ENCODE peak calls at places on chromosomes 11 and 22, in ten cellular contexts. Z is fibroblast of lung, W is PC-3, J is kidney, Y is dorsolateral prefrontal cortex, D is IMR-90, A is neuronal stem cell, G is heart left ventricle, C is body of pancreas, U is cardiac muscle cell. T is an unnamed sample.

GRCh38 chr11:861105-861479 is 18.4 kb downstream of the TSPAN4 start:
- DNase-seq in Z (no peak), W (no peak), J (no peak), Y (no peak), D (no peak), A (no peak), G (no peak), C (no peak), U (no peak), T (no peak)

GRCh38 chr22:19879996-19880785 is 25.5 kb upstream of the GNB1L start:
- DNase-seq in Z (no peak), W (no peak), J (peak), Y (no peak), D (no peak), A (no peak), G (no peak), C (peak), U (no peak), T (peak)

GRCh38 chr11:114321621-114322257 is 25.5 kb downstream of the NNMT start:
- DNase-seq in Z (peak), W (peak), J (peak), Y (no peak), D (peak), A (no peak), G (no peak), C (peak), U (peak), T (peak)

GRCh38 chr11:47967577-47968230 is 12.7 kb upstream of the PTPRJ start:
- DNase-seq in Z (peak), W (no peak), J (no peak), Y (no peak), D (peak), A (no peak), G (no peak), C (no peak), U (no peak), T (no peak)

GRCh38 chr11:12200359-12201015 is 90.1 kb downstream of the MICAL2 start:
- DNase-seq in Z (peak), W (no peak), J (no peak), Y (no peak), D (peak), A (no peak), G (peak), C (peak), U (peak), T (peak)

GRCh38 chr22:37433786-37434185 is 6.5 kb upstream of the ELFN2 start:
- DNase-seq in Z (peak), W (no peak), J (no peak), Y (no peak), D (no peak), A (no peak), G (no peak), C (no peak), U (no peak), T (no peak)

GRCh38 chr11:60753309-60753708 is 3.4 kb upstream of the MS4A15 start:
- DNase-seq in Z (no peak), W (no peak), J (no peak), Y (no peak), D (no peak), A (no peak), G (no peak), C (no peak), U (no peak), T (no peak)

GRCh38 chr11:12377824-12378593 is 638 bp downstream of the PARVA start:
- DNase-seq in Z (peak), W (peak), J (peak), Y (peak), D (peak), A (peak), G (peak), C (peak), U (peak), T (peak)

GRCh38 chr11:65456418-65456817 is 33.8 kb downstream of the NEAT1 start:
- DNase-seq in Z (no peak), W (peak), J (no peak), Y (no peak), D (no peak), A (no peak), G (no peak), C (no peak), U (no peak), T (no peak)

GRCh38 chr22:48410536-48410935 is 1417.1 kb downstream of the BRD1 start:
- DNase-seq in Z (no peak), W (no peak), J (no peak), Y (no peak), D (no peak), A (no peak), G (no peak), C (no peak), U (no peak), T (no peak)

GRCh38 chr11:126226334-126227084 is 14.9 kb downstream of the FAM118B start:
- DNase-seq in Z (no peak), W (no peak), J (no peak), Y (no peak), D (no peak), A (no peak), G (no peak), C (no peak), U (no peak), T (no peak)

GRCh38 chr22:47727656-47728055 is 965.2 kb downstream of the TBC1D22A start:
- DNase-seq in Z (no peak), W (no peak), J (no peak), Y (no peak), D (no peak), A (no peak), G (no peak), C (no peak), U (no peak), T (no peak)

GRCh38 chr11:42840856-42841255 is 470.9 kb upstream of the API5 start:
- DNase-seq in Z (no peak), W (no peak), J (no peak), Y (no peak), D (no peak), A (no peak), G (no peak), C (no peak), U (no peak), T (no peak)

GRCh38 chr22:27380826-27381225 is 420.7 kb downstream of the MN1 start:
- DNase-seq in Z (no peak), W (no peak), J (no peak), Y (no peak), D (no peak), A (no peak), G (no peak), C (no peak), U (no peak), T (no peak)

GRCh38 chr11:111513240-111513605 is 1.0 kb upstream of the BTG4 start:
- DNase-seq in Z (no peak), W (no peak), J (no peak), Y (no peak), D (no peak), A (no peak), G (no peak), C (no peak), U (no peak), T (no peak)

GRCh38 chr11:110082899-110083298 is 10.3 kb upstream of the ZC3H12C start:
- DNase-seq in Z (no peak), W (no peak), J (no peak), Y (no peak), D (no peak), A (no peak), G (no peak), C (no peak), U (no peak), T (no peak)

GRCh38 chr11:110088535-110089344 is 4.5 kb upstream of the ZC3H12C start:
- DNase-seq in Z (no peak), W (no peak), J (no peak), Y (no peak), D (no peak), A (no peak), G (no peak), C (no peak), U (no peak), T (no peak)

GRCh38 chr11:110087820-110088534 is 5.2 kb upstream of the ZC3H12C start:
- DNase-seq in Z (peak), W (no peak), J (no peak), Y (no peak), D (peak), A (no peak), G (no peak), C (no peak), U (peak), T (no peak)

GRCh38 chr11:110086892-110087309 is 6.3 kb upstream of the ZC3H12C start:
- DNase-seq in Z (peak), W (peak), J (no peak), Y (no peak), D (peak), A (no peak), G (no peak), C (no peak), U (peak), T (no peak)

DNA sequence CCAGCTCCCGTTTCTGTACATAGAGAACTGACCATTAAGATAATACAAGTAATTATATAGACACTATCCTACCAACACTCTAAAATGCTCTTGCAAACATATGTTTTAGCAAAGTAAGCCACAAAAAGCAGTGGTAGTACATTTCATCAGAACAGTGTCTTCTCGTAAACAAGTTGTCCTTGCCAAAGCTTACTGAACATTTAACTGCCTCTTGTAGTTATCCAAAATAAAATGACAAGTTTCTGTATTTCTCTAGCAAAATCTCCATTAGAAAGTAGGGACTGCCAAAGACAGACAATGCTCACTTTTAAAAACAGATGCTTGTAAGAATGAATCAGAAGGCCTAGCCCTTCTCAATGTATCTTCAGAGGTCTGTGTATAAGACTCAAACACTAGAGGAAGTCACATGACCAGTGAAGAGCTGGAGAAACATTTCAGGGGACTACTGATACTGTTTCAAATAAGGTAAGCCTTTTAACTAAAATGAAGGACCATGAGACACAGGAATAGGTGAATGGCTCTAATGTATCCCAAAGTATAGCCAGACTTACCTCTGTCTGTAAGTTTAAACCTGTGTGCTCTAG is 7.8 kb upstream of the ZC3H12C start:
- DNase-seq in Z (no peak), W (no peak), J (no peak), Y (no peak), D (peak), A (no peak), G (no peak), C (no peak), U (no peak), T (no peak)
- H3K4me3 ChIP-seq in Z (no peak), W (no peak), J (no peak), Y (no peak), D (no peak), A (no peak), G (no peak), C (no peak), U (no peak), T (no peak)

DNA sequence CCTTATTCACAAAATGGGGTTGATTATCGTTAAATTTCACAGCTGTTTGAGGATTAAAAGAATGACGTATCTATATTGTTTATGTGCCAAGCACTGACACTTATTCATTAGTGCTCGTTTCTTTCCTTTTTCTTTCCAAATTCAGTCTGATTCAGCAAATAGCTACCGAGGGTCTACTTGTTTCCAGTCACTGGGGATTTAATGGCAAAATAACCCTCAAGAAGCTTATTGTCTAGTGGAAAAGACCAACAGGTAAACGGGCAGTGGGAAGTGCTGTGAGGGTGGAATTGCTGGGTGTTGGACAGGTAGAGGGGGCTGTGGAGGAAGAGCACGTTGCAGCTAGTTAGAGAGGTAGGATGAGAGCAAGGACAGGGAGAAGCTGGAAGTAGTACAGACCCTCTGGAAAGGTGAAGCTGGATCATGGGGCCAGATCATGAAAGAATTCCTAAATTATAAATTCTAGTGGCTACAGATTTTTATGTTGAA is 48.3 kb upstream of the BIRC3 start:
- DNase-seq in Z (no peak), W (peak), J (no peak), Y (no peak), D (no peak), A (no peak), G (no peak), C (no peak), U (no peak), T (no peak)
- H3K27ac ChIP-seq in Z (no peak), W (no peak), J (peak), Y (no peak), D (no peak), A (no peak), G (no peak), C (peak), U (no peak), T (peak)

GRCh38 chr22:32804036-32804435 is 2.5 kb downstream of the TIMP3 start:
- DNase-seq in Z (peak), W (no peak), J (no peak), Y (no peak), D (peak), A (no peak), G (peak), C (no peak), U (peak), T (no peak)
- H3K4me3 ChIP-seq in Z (peak), W (no peak), J (peak), Y (peak), D (peak), A (no peak), G (peak), C (no peak), U (peak), T (peak)

GRCh38 chr22:28766628-28767027 is 5.9 kb upstream of the CCDC117 start:
- DNase-seq in Z (no peak), W (no peak), J (no peak), Y (no peak), D (no peak), A (no peak), G (no peak), C (no peak), U (no peak), T (no peak)

GRCh38 chr22:28759861-28760560 is 12.5 kb upstream of the CCDC117 start:
- DNase-seq in Z (peak), W (no peak), J (no peak), Y (no peak), D (peak), A (no peak), G (no peak), C (no peak), U (no peak), T (no peak)

GRCh38 chr22:28761449-28761755 is 11.1 kb upstream of the CCDC117 start:
- DNase-seq in Z (no peak), W (no peak), J (no peak), Y (no peak), D (no peak), A (no peak), G (no peak), C (no peak), U (no peak), T (no peak)
- H3K27ac ChIP-seq in Z (no peak), W (no peak), J (no peak), Y (no peak), D (no peak), A (no peak), G (no peak), C (no peak), U (no peak), T (no peak)

DNA sequence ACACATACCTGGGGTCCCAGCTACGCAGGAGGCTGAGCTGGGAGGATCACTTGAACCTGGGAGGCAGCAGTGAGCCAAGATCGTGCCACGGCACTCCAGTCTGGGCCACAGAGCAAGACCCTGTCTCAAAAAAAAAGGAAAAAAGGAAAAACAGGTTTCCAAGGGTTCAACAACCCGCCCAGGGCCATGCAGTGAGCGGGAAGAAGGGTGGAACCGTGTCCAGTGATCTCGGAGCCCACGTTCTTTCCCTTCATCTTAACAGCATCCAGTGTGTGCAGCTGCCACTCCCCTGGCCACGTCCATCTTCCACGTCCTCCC is 14.9 kb upstream of the LRP5 start:
- DNase-seq in Z (no peak), W (no peak), J (no peak), Y (no peak), D (no peak), A (no peak), G (no peak), C (no peak), U (no peak), T (no peak)
- H3K4me3 ChIP-seq in Z (no peak), W (peak), J (no peak), Y (peak), D (no peak), A (no peak), G (no peak), C (no peak), U (no peak), T (no peak)

GRCh38 chr22:21946262-21946925 is 6.3 kb downstream of the PPM1F start:
- DNase-seq in Z (no peak), W (no peak), J (no peak), Y (no peak), D (no peak), A (no peak), G (no peak), C (no peak), U (no peak), T (no peak)
- H3K27ac ChIP-seq in Z (peak), W (no peak), J (peak), Y (peak), D (peak), A (no peak), G (no peak), C (peak), U (peak), T (peak)

GRCh38 chr11:31921066-31921465 is 109.9 kb upstream of the PAX6 start:
- DNase-seq in Z (peak), W (no peak), J (no peak), Y (no peak), D (no peak), A (no peak), G (no peak), C (no peak), U (peak), T (no peak)

GRCh38 chr11:31922450-31922849 is 111.3 kb upstream of the PAX6 start:
- DNase-seq in Z (no peak), W (no peak), J (no peak), Y (no peak), D (no peak), A (no peak), G (no peak), C (no peak), U (no peak), T (no peak)

GRCh38 chr11:31927982-31928381 is 116.9 kb upstream of the PAX6 start:
- DNase-seq in Z (no peak), W (no peak), J (no peak), Y (no peak), D (no peak), A (no peak), G (no peak), C (no peak), U (no peak), T (no peak)

GRCh38 chr11:31932879-31933278 is 121.8 kb upstream of the PAX6 start:
- DNase-seq in Z (no peak), W (no peak), J (no peak), Y (no peak), D (no peak), A (no peak), G (no peak), C (no peak), U (no peak), T (no peak)

GRCh38 chr11:31926816-31927528 is 115.8 kb upstream of the PAX6 start:
- DNase-seq in Z (no peak), W (no peak), J (no peak), Y (no peak), D (no peak), A (no peak), G (no peak), C (no peak), U (no peak), T (no peak)
- H3K4me3 ChIP-seq in Z (no peak), W (no peak), J (no peak), Y (no peak), D (no peak), A (no peak), G (no peak), C (no peak), U (no peak), T (no peak)

T was measured in uterus.